ENCODE peak calls at places on chromosomes 12 and 14, in four cellular contexts. M is lower lobe of right lung, P is astrocyte, Y is Caco-2. N is an unnamed sample. For H3K4me1, the result is how much of the 10 kb centered on the place peaks cover.

GRCh38 chr14:101843665-101844064 is 82.2 kb downstream of the PPP2R5C start:
- DNase-seq in M (no peak), P (no peak), Y (no peak), N (no peak)

GRCh38 chr12:90695415-90695814 is 259.6 kb downstream of the CCER1 start:
- DNase-seq in M (no peak), P (no peak), Y (no peak), N (no peak)

GRCh38 chr14:91220581-91221000 is 23.9 kb downstream of the GPR68 start:
- DNase-seq in M (no peak), P (no peak), Y (no peak), N (no peak)

GRCh38 chr14:53533384-53533975 is 380.4 kb upstream of the DDHD1 start:
- DNase-seq in M (no peak), P (no peak), Y (no peak), N (no peak)

GRCh38 chr14:94123296-94123695 is 6.1 kb downstream of the IFI27L2 start:
- DNase-seq in M (no peak), P (no peak), Y (no peak), N (no peak)

GRCh38 chr14:56394826-56395543 is 184.6 kb upstream of the TMEM260 start:
- DNase-seq in M (no peak), P (no peak), Y (no peak), N (no peak)

GRCh38 chr12:19850341-19851065 is 411.2 kb downstream of the AEBP2 start:
- DNase-seq in M (no peak), P (peak), Y (no peak), N (no peak)

GRCh38 chr14:99535448-99535847 is 54.2 kb downstream of the CCNK start:
- DNase-seq in M (no peak), P (no peak), Y (no peak), N (no peak)

GRCh38 chr12:5713599-5714001 is 231.5 kb downstream of the ANO2 start:
- DNase-seq in M (no peak), P (no peak), Y (no peak), N (no peak)

GRCh38 chr14:60189923-60190840 is 25.0 kb upstream of the DHRS7 start:
- DNase-seq in M (no peak), P (no peak), Y (no peak), N (no peak)

GRCh38 chr12:56836317-56836716 is 73.2 kb downstream of the HSD17B6 start:
- DNase-seq in M (peak), P (peak), Y (no peak), N (no peak)

GRCh38 chr14:77097006-77097688 is 911 bp upstream of the CIPC start:
- DNase-seq in M (no peak), P (peak), Y (no peak), N (no peak)

GRCh38 chr12:80567391-80567790 is 123.4 kb downstream of the PTPRQ start:
- DNase-seq in M (no peak), P (no peak), Y (no peak), N (no peak)

GRCh38 chr12:49810159-49810459 is 18.1 kb downstream of the NCKAP5L start:
- DNase-seq in M (no peak), P (no peak), Y (no peak), N (no peak)

GRCh38 chr14:102900631-102901571 is 21.6 kb upstream of the AMN start:
- DNase-seq in M (peak), P (no peak), Y (no peak), N (no peak)

GRCh38 chr14:92458959-92459478 is 54.6 kb upstream of the RIN3 start:
- DNase-seq in M (no peak), P (no peak), Y (no peak), N (no peak)

GRCh38 chr14:26966942-26967341 is 369.1 kb upstream of the NOVA1 start:
- DNase-seq in M (no peak), P (peak), Y (no peak), N (no peak)

GRCh38 chr12:70852416-70853150 is 68.0 kb downstream of the PTPRR start:
- DNase-seq in M (no peak), P (no peak), Y (no peak), N (no peak)

GRCh38 chr12:93366427-93366826 is 11.3 kb upstream of the NUDT4 start:
- DNase-seq in M (no peak), P (no peak), Y (no peak), N (no peak)

GRCh38 chr14:59126714-59127436 is 61.6 kb upstream of the DAAM1 start:
- DNase-seq in M (no peak), P (peak), Y (no peak), N (no peak)

GRCh38 chr12:86117711-86118110 is 138.5 kb downstream of the MGAT4C start:
- DNase-seq in M (no peak), P (peak), Y (no peak), N (no peak)

GRCh38 chr12:112130461-112130998 is 5.2 kb downstream of the TRAFD1 start:
- DNase-seq in M (no peak), P (no peak), Y (no peak), N (no peak)

GRCh38 chr12:76268267-76268666 is 79.9 kb downstream of the BBS10 start:
- DNase-seq in M (no peak), P (peak), Y (no peak), N (no peak)

GRCh38 chr14:77302926-77303325 is 17.8 kb downstream of the POMT2 start:
- DNase-seq in M (no peak), P (peak), Y (no peak), N (no peak)

GRCh38 chr12:67475725-67476124 is 172.8 kb upstream of the DYRK2 start:
- DNase-seq in M (no peak), P (no peak), Y (no peak), N (no peak)

GRCh38 chr14:103716091-103716801 is 636 bp downstream of the ZFYVE21 start:
- DNase-seq in M (peak), P (no peak), Y (no peak), N (peak)

GRCh38 chr12:15164997-15165659 is 56.1 kb downstream of the RERG start:
- DNase-seq in M (no peak), P (peak), Y (no peak), N (no peak)

GRCh38 chr14:33836895-33837577 is 113.8 kb downstream of the EGLN3 start:
- DNase-seq in M (no peak), P (no peak), Y (no peak), N (no peak)

GRCh38 chr12:52199294-52199920 is 7.6 kb upstream of the KRT80 start:
- DNase-seq in M (no peak), P (no peak), Y (no peak), N (peak)

GRCh38 chr12:47818701-47819543 is 781 bp downstream of the HDAC7 start:
- DNase-seq in M (peak), P (no peak), Y (peak), N (peak)

GRCh38 chr12:108191938-108192337 is 62.9 kb downstream of the WSCD2 start:
- DNase-seq in M (no peak), P (no peak), Y (no peak), N (no peak)

GRCh38 chr14:81784084-81784483 is 250.4 kb upstream of the SEL1L start:
- DNase-seq in M (no peak), P (no peak), Y (no peak), N (no peak)

GRCh38 chr12:93317227-93317626 is 60.5 kb upstream of the NUDT4 start:
- DNase-seq in M (no peak), P (no peak), Y (peak), N (no peak)

GRCh38 chr12:63151061-63151897 is at the start of gene AVPR1A:
- DNase-seq in M (no peak), P (no peak), Y (no peak), N (no peak)

GRCh38 chr12:39272934-39273770 is 169.8 kb downstream of the KIF21A start:
- DNase-seq in M (no peak), P (peak), Y (no peak), N (no peak)

GRCh38 chr12:15984097-15984800 is 73.1 kb downstream of the DERA start:
- DNase-seq in M (no peak), P (peak), Y (no peak), N (no peak)

GRCh38 chr12:24960222-24960855 is 11.4 kb upstream of the BCAT1 start:
- DNase-seq in M (no peak), P (peak), Y (peak), N (no peak)

GRCh38 chr14:103207038-103207403 is 83.8 kb downstream of the TNFAIP2 start:
- DNase-seq in M (peak), P (peak), Y (no peak), N (peak)

GRCh38 chr12:69688496-69689427 is 10.3 kb downstream of the BEST3 start:
- DNase-seq in M (peak), P (peak), Y (peak), N (peak)

GRCh38 chr14:32696325-32697101 is 242.2 kb upstream of the NPAS3 start:
- DNase-seq in M (no peak), P (no peak), Y (no peak), N (no peak)

GRCh38 chr14:32697114-32697513 is 241.6 kb upstream of the NPAS3 start:
- DNase-seq in M (no peak), P (no peak), Y (no peak), N (no peak)

GRCh38 chr14:32693114-32693513 is 245.6 kb upstream of the NPAS3 start:
- DNase-seq in M (no peak), P (peak), Y (no peak), N (no peak)

GRCh38 chr14:32692441-32692840 is 246.2 kb upstream of the NPAS3 start:
- DNase-seq in M (no peak), P (peak), Y (no peak), N (no peak)

DNA sequence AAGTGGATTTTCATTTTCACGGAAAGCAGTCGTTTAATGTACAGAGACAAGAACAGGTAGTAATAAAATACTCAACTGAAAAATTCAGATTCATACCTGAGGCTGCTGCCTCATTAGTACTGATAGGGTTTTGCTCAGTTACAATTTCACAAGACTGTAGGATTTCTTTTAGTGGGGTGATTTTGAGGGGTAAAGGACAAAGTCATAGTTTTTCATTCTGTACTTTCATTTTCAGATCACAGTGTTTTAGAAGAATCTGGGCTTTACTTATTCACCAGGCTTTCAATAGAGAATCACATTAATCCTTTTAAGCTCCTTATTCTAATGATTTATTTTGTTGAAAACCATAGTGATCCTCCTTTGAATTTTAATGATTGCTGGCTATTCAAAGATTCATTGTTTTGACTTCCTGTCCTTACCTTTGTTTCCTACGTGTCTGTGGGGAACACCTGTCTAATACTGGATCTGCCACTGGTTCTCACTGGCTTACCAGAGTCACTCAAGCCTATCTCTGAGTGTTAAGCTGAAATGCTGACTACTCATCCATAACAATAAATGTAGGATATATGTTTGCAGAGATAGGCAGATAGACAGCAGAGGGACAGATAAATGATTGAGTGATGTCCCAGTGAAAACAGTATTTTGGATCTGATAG is 243.8 kb upstream of the NPAS3 start:
- DNase-seq in M (no peak), P (no peak), Y (no peak), N (no peak)
- H3K4me1 ChIP-seq in M (under half), P (under half), Y (under half), N (under half)

GRCh38 chr12:18677189-18677588 is 60.6 kb downstream of the PLCZ1 start:
- DNase-seq in M (no peak), P (peak), Y (no peak), N (no peak)
- H3K4me1 ChIP-seq in M (under half), P (under half), Y (under half), N (under half)

GRCh38 chr14:96162741-96163140 is 41.9 kb upstream of the BDKRB2 start:
- DNase-seq in M (no peak), P (peak), Y (no peak), N (no peak)
- H3K4me1 ChIP-seq in M (under half), P (under half), Y (under half), N (under half)

GRCh38 chr12:119299130-119299529 is 35.4 kb upstream of the CCDC60 start:
- DNase-seq in M (no peak), P (no peak), Y (no peak), N (no peak)

GRCh38 chr12:119296535-119296934 is 38.0 kb upstream of the CCDC60 start:
- DNase-seq in M (no peak), P (no peak), Y (no peak), N (no peak)

GRCh38 chr12:119307747-119308146 is 26.8 kb upstream of the CCDC60 start:
- DNase-seq in M (no peak), P (no peak), Y (no peak), N (no peak)

GRCh38 chr12:119301367-119301766 is 33.2 kb upstream of the CCDC60 start:
- DNase-seq in M (no peak), P (no peak), Y (no peak), N (no peak)

DNA sequence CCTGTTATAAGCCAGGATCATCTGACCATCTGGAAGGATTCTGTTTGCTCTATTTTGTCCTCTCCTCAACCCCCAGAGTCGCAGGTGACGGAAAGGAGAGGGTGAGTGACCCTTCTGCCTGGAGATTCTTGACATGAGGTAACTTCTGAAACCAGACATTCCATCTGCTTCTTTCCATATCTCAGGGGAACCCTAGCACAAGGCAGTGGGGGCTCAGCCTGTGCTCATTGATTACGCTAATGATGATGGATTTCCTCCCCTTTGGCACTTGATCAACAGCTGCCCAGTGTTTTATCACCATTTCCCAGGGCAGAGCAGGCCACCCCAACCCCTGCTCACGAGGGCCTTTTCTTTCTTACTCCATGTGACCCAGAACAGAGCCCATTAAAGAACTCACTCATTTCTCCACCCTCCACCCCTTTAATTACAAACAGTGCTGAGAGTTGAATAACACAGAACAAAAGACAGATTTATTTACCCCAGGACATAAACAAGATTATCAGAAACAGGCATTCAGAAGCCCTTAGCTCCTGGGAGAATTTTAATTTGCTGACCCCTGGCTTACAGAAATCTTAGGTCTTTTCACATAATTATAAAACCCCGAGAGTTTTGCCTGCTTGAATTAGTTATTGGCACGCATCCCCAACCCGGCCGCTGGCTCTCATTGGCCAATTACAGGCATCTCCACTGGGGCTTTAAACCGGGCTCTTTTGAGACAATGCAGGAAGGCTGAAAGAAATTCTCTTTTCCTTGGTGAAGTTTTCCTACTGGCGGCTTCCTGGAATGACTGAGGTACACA is 32.0 kb upstream of the CCDC60 start:
- DNase-seq in M (no peak), P (no peak), Y (no peak), N (no peak)
- H3K4me1 ChIP-seq in M (under half), P (under half), Y (under half), N (under half)

DNA sequence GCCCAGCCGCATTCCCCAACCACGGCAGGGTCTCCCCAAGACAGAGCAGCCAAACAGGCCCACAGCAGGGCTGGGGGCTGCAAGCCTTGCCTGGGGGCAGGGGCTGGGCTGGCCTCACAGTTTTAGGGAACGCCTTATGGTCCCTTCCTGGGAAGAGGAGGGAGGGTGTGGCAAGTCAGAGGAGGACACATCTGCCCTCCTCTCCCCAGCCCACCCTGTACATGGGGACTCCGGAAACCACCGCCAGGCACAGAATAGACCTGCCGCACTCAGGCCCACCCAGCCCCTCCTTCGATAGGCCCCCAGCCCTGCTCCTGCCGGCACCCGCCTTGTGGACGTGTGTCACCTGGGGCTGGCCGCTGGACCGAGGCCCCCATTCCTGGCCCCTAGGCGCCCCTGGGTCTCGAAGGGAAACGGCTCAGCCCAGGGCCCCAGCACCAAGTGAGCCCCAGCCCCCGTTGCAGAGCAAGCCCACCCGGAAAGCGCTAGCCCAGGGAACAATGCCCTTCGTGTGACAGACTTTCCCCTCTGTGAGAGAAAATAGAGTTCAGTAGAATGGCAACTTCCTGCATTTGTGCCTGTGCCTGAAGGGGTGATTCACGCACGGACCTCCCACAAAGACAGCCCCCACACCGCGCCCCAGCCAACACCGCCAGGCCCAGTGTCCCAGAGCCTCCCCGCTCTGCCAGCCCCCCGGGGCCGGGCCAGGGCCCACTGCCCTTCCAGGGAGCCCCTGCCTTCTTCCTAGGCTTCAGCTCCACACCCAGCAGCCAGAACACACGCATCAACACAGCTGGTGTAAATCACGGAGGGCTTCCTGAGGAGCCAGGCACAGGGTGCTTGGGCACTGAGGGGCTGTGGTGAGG is 12.0 kb upstream of the NUDT14 start:
- DNase-seq in M (no peak), P (peak), Y (no peak), N (no peak)
- H3K4me1 ChIP-seq in M (half or more), P (under half), Y (under half), N (under half)

N was measured in right lobe of liver.